ENCODE peak calls at places on chromosome 15, in eight cellular contexts. K is tibial artery; N is aorta; A is A549; B is breast epithelium; S is mesenchymal stem cell; Z is CD8-positive, alpha-beta T cell; D is HCT116. H is an unnamed sample.

GRCh38 chr15:34182942-34183341 is 27.0 kb downstream of the KATNBL1 start:
- DNase-seq in K (no peak), N (no peak), A (no peak), B (no peak), S (no peak), Z (no peak), D (no peak), H (no peak)

GRCh38 chr15:57604502-57604901 is 12.8 kb downstream of the MYZAP start:
- DNase-seq in K (no peak), N (no peak), A (no peak), B (no peak), S (no peak), Z (no peak), D (no peak), H (no peak)

GRCh38 chr15:70140543-70141375 is 43.0 kb upstream of the TLE3 start:
- DNase-seq in K (no peak), N (peak; percentile 67), A (no peak), B (no peak), S (peak; percentile 73), Z (no peak), D (no peak), H (no peak)

GRCh38 chr15:34664418-34664817 is 81.0 kb upstream of the GOLGA8B start:
- DNase-seq in K (no peak), N (no peak), A (no peak), B (no peak), S (no peak), Z (no peak), D (no peak), H (no peak)

GRCh38 chr15:56817690-56818089 is 84.4 kb upstream of the ZNF280D start:
- DNase-seq in K (no peak), N (no peak), A (no peak), B (no peak), S (no peak), Z (no peak), D (no peak), H (no peak)

GRCh38 chr15:79973445-79974180 is 2.6 kb upstream of the BCL2A1 start:
- DNase-seq in K (no peak), N (no peak), A (no peak), B (no peak), S (no peak), Z (no peak), D (no peak), H (no peak)

GRCh38 chr15:41241251-41241964 is 10.3 kb downstream of the CHP1 start:
- DNase-seq in K (no peak), N (no peak), A (no peak), B (no peak), S (no peak), Z (no peak), D (no peak), H (no peak)

GRCh38 chr15:100350434-100351226 is 8.9 kb upstream of the ADAMTS17 start:
- DNase-seq in K (no peak), N (peak; percentile 39), A (peak; percentile 36), B (no peak), S (peak; percentile 15), Z (no peak), D (no peak), H (no peak)

GRCh38 chr15:92510163-92510882 is 116.6 kb downstream of the ST8SIA2 start:
- DNase-seq in K (no peak), N (no peak), A (no peak), B (no peak), S (no peak), Z (no peak), D (no peak), H (peak; percentile 11)

GRCh38 chr15:33098082-33099058 is 96.1 kb downstream of the FMN1 start:
- DNase-seq in K (no peak), N (no peak), A (no peak), B (no peak), S (peak; percentile 69), Z (no peak), D (no peak), H (peak; percentile 49)

GRCh38 chr15:75199347-75199976 is 2.2 kb upstream of the C15orf39 start:
- DNase-seq in K (no peak), N (no peak), A (no peak), B (no peak), S (no peak), Z (no peak), D (no peak), H (no peak)
- H3K4me3 ChIP-seq in K (no peak overlapping the region), N (no peak overlapping the region), A (no peak overlapping the region), B (no peak overlapping the region), S (no peak overlapping the region), Z (no peak overlapping the region), D (no peak overlapping the region), H (no peak overlapping the region)

GRCh38 chr15:67523337-67523736 is 2.4 kb downstream of the C15orf61 start:
- DNase-seq in K (no peak), N (no peak), A (no peak), B (no peak), S (no peak), Z (no peak), D (no peak), H (no peak)
- H3K4me3 ChIP-seq in K (no peak overlapping the region), N (no peak overlapping the region), A (no peak overlapping the region), B (peak overlapping the region; percentile 86), S (peak overlapping the region; percentile 97), Z (no peak overlapping the region), D (no peak overlapping the region), H (peak overlapping the region; percentile 87)

GRCh38 chr15:40095381-40096093 is 13.1 kb downstream of the BMF start:
- DNase-seq in K (peak; percentile 62), N (no peak), A (no peak), B (no peak), S (no peak), Z (no peak), D (no peak), H (no peak)
- H3K4me3 ChIP-seq in K (no peak overlapping the region), N (no peak overlapping the region), A (no peak overlapping the region), B (no peak overlapping the region), S (no peak overlapping the region), Z (no peak overlapping the region), D (no peak overlapping the region), H (no peak overlapping the region)

DNA sequence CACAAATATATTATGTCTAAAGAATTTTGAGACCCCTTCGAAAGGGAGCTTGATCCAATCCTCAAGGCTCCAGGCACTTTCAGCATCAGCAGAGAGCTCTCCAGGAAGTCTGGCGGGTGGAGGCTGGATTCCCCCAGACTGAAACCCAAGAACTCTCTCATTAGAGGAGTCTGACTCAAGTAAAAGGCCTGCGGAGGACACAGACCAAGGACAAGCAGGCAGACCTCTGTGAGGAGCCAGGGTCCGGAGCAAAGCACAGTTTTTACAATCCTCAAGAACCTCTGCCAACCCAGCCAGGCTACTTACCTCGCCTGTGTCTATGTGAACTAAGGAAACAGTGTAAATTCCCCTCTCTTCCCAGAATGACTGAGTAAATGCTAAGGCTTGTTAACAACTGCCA is 86.2 kb downstream of the FBN1 start:
- DNase-seq in K (peak; percentile 67), N (peak; percentile 71), A (no peak), B (no peak), S (peak; percentile 94), Z (no peak), D (no peak), H (no peak)
- H3K4me3 ChIP-seq in K (no peak overlapping the region), N (no peak overlapping the region), A (no peak overlapping the region), B (no peak overlapping the region), S (peak overlapping the region; percentile 39), Z (no peak overlapping the region), D (no peak overlapping the region), H (no peak overlapping the region)

GRCh38 chr15:39584662-39585393 is 3.9 kb downstream of the THBS1 start:
- DNase-seq in K (no peak), N (no peak), A (no peak), B (no peak), S (peak; percentile 5), Z (no peak), D (no peak), H (no peak)

GRCh38 chr15:39585394-39585841 is 4.5 kb downstream of the THBS1 start:
- DNase-seq in K (no peak), N (no peak), A (no peak), B (no peak), S (peak; percentile 27), Z (no peak), D (no peak), H (peak; percentile 44)

GRCh38 chr15:39583586-39584265 is 2.8 kb downstream of the THBS1 start:
- DNase-seq in K (no peak), N (no peak), A (peak; percentile 17), B (no peak), S (peak; percentile 62), Z (no peak), D (no peak), H (peak; percentile 56)

GRCh38 chr15:39582977-39583585 is 2.2 kb downstream of the THBS1 start:
- DNase-seq in K (no peak), N (no peak), A (no peak), B (no peak), S (no peak), Z (no peak), D (no peak), H (no peak)

DNA sequence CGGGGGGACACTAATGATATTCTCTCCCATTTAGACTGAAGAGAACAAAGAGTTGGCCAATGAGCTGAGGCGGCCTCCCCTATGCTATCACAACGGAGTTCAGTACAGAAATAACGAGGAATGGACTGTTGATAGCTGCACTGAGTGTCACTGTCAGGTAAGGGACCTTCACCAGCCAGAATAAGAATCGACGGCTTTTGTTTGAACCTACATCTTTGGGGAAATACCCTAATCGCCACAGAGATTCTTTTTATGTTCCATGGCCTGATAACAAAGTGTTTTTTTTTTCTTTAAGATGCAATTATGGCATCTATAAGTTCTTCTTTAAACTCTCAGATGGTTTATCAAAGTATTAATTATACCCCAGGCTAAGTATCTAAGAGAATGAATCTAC is 3.4 kb downstream of the THBS1 start:
- DNase-seq in K (no peak), N (no peak), A (no peak), B (no peak), S (no peak), Z (no peak), D (no peak), H (peak; percentile 30)
- H3K4me3 ChIP-seq in K (peak overlapping the region; percentile 69), N (no peak overlapping the region), A (peak overlapping the region; percentile 95), B (peak overlapping the region; percentile 55), S (peak overlapping the region; percentile 88), Z (no peak overlapping the region), D (no peak overlapping the region), H (no peak overlapping the region)

GRCh38 chr15:94232107-94232506 is 746 bp downstream of the MCTP2 start:
- DNase-seq in K (no peak), N (no peak), A (no peak), B (no peak), S (peak; percentile 43), Z (no peak), D (no peak), H (no peak)

GRCh38 chr15:94230886-94231727 is at the start of gene MCTP2:
- DNase-seq in K (peak; percentile 73), N (peak; percentile 84), A (no peak), B (peak; percentile 69), S (peak; percentile 97), Z (peak; percentile 90), D (peak; percentile 80), H (peak; percentile 81)

GRCh38 chr15:94229591-94230365 is 1.6 kb upstream of the MCTP2 start:
- DNase-seq in K (no peak), N (no peak), A (no peak), B (no peak), S (peak; percentile 57), Z (peak; percentile 56), D (no peak), H (no peak)

GRCh38 chr15:94231728-94232086 is 346 bp downstream of the MCTP2 start:
- DNase-seq in K (no peak), N (no peak), A (no peak), B (no peak), S (peak; percentile 70), Z (no peak), D (no peak), H (no peak)

GRCh38 chr15:94230436-94230885 is 900 bp upstream of the MCTP2 start:
- DNase-seq in K (no peak), N (no peak), A (no peak), B (no peak), S (no peak), Z (no peak), D (no peak), H (no peak)
- H3K4me3 ChIP-seq in K (peak overlapping the region; percentile 46), N (peak overlapping the region; percentile 72), A (no peak overlapping the region), B (peak overlapping the region; percentile 52), S (peak overlapping the region; percentile 87), Z (peak overlapping the region; percentile 67), D (peak overlapping the region; percentile 68), H (peak overlapping the region; percentile 96)

H was measured in keratinocyte.